ENCODE peak calls at places on chromosome 12, in eight cellular contexts. One of them, this sample, is unnamed.

GRCh38 chr12:112167728-112168525 is 42.6 kb downstream of the TRAFD1 start:
- DNase-seq in A673: no peak
- DNase-seq in GM23338: no peak
- DNase-seq in breast epithelium: peak; percentile 38
- DNase-seq in CD8-positive, alpha-beta T cell: no peak
- DNase-seq in suprapubic skin: peak; percentile 74
- DNase-seq in heart left ventricle: no peak
- DNase-seq in prostate gland: no peak
- DNase-seq in this sample: peak; percentile 50

GRCh38 chr12:13499008-13499407 is 302.5 kb downstream of the EMP1 start:
- DNase-seq in CD8-positive, alpha-beta T cell: no peak
- DNase-seq in prostate gland: no peak
- DNase-seq in breast epithelium: no peak
- DNase-seq in GM23338: no peak
- DNase-seq in suprapubic skin: no peak
- DNase-seq in heart left ventricle: no peak
- DNase-seq in A673: no peak
- DNase-seq in this sample: no peak

GRCh38 chr12:124422570-124423523 is 128.0 kb downstream of the RFLNA start:
- DNase-seq in CD8-positive, alpha-beta T cell: no peak
- DNase-seq in suprapubic skin: peak; percentile 95
- DNase-seq in heart left ventricle: peak; percentile 94
- DNase-seq in prostate gland: peak; percentile 89
- DNase-seq in GM23338: no peak
- DNase-seq in breast epithelium: peak; percentile 90
- DNase-seq in A673: peak; percentile 81
- DNase-seq in this sample: peak; percentile 82

GRCh38 chr12:88067301-88067700 is 38.1 kb upstream of the C12orf50 start:
- DNase-seq in prostate gland: no peak
- DNase-seq in GM23338: no peak
- DNase-seq in CD8-positive, alpha-beta T cell: no peak
- DNase-seq in suprapubic skin: no peak
- DNase-seq in heart left ventricle: no peak
- DNase-seq in breast epithelium: no peak
- DNase-seq in A673: no peak
- DNase-seq in this sample: no peak

GRCh38 chr12:12474931-12475485 is 87.7 kb downstream of the DUSP16 start:
- DNase-seq in CD8-positive, alpha-beta T cell: peak; percentile 40
- DNase-seq in heart left ventricle: no peak
- DNase-seq in prostate gland: no peak
- DNase-seq in suprapubic skin: no peak
- DNase-seq in A673: no peak
- DNase-seq in GM23338: no peak
- DNase-seq in breast epithelium: no peak
- DNase-seq in this sample: no peak

GRCh38 chr12:103728323-103728722 is 112.7 kb downstream of the NT5DC3 start:
- DNase-seq in A673: no peak
- DNase-seq in suprapubic skin: no peak
- DNase-seq in GM23338: no peak
- DNase-seq in heart left ventricle: no peak
- DNase-seq in prostate gland: no peak
- DNase-seq in breast epithelium: no peak
- DNase-seq in CD8-positive, alpha-beta T cell: no peak
- DNase-seq in this sample: no peak

GRCh38 chr12:58933068-58933681 is 12.9 kb upstream of the LRIG3 start:
- DNase-seq in heart left ventricle: no peak
- DNase-seq in A673: no peak
- DNase-seq in GM23338: peak; percentile 34
- DNase-seq in suprapubic skin: no peak
- DNase-seq in prostate gland: no peak
- DNase-seq in CD8-positive, alpha-beta T cell: no peak
- DNase-seq in breast epithelium: no peak
- DNase-seq in this sample: no peak

GRCh38 chr12:99352269-99352668 is 295.3 kb upstream of the GARIN6 start:
- DNase-seq in A673: no peak
- DNase-seq in CD8-positive, alpha-beta T cell: no peak
- DNase-seq in GM23338: no peak
- DNase-seq in suprapubic skin: no peak
- DNase-seq in heart left ventricle: no peak
- DNase-seq in prostate gland: no peak
- DNase-seq in breast epithelium: no peak
- DNase-seq in this sample: no peak

DNA sequence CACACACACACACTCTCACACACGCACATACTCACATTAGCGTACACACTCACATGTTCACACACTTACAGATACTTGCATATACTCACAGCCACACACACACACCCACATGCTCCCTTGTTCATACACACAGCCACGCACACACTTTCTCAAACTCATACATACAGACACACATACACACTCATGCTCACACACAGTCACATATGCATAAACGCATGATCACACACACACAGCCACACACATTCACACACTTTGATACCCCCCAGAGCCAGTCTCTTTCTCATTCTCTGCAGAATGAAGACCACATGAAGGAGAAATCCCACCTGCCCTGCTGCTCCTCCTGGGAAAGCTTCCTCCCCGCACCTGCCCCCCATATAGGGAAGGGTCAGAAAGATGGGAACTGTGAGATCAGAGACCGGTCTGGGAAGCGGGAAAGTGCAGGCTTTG is 105.0 kb upstream of the MED13L start:
- DNase-seq in A673: no peak
- DNase-seq in CD8-positive, alpha-beta T cell: no peak
- DNase-seq in breast epithelium: no peak
- DNase-seq in suprapubic skin: no peak
- DNase-seq in GM23338: no peak
- DNase-seq in prostate gland: no peak
- DNase-seq in heart left ventricle: no peak
- DNase-seq in this sample: no peak
- H3K27ac ChIP-seq in A673: peak overlapping the region; percentile 60
- H3K27ac ChIP-seq in CD8-positive, alpha-beta T cell: no peak overlapping the region
- H3K27ac ChIP-seq in breast epithelium: peak overlapping the region; percentile 68
- H3K27ac ChIP-seq in suprapubic skin: no peak overlapping the region
- H3K27ac ChIP-seq in GM23338: peak overlapping the region; percentile 89
- H3K27ac ChIP-seq in prostate gland: no peak overlapping the region
- H3K27ac ChIP-seq in heart left ventricle: no peak overlapping the region
- H3K27ac ChIP-seq in this sample: no peak overlapping the region

GRCh38 chr12:1445807-1446206 is 148.6 kb downstream of the FBXL14 start:
- DNase-seq in breast epithelium: no peak
- DNase-seq in GM23338: peak; percentile 89
- DNase-seq in prostate gland: no peak
- DNase-seq in A673: no peak
- DNase-seq in suprapubic skin: no peak
- DNase-seq in CD8-positive, alpha-beta T cell: no peak
- DNase-seq in heart left ventricle: no peak
- DNase-seq in this sample: no peak

GRCh38 chr12:1443421-1444141 is 150.8 kb downstream of the FBXL14 start:
- DNase-seq in CD8-positive, alpha-beta T cell: no peak
- DNase-seq in breast epithelium: no peak
- DNase-seq in suprapubic skin: no peak
- DNase-seq in prostate gland: no peak
- DNase-seq in A673: no peak
- DNase-seq in GM23338: no peak
- DNase-seq in heart left ventricle: no peak
- DNase-seq in this sample: no peak

GRCh38 chr12:1439687-1440086 is 154.7 kb downstream of the FBXL14 start:
- DNase-seq in suprapubic skin: no peak
- DNase-seq in A673: no peak
- DNase-seq in CD8-positive, alpha-beta T cell: no peak
- DNase-seq in prostate gland: no peak
- DNase-seq in heart left ventricle: no peak
- DNase-seq in breast epithelium: no peak
- DNase-seq in GM23338: no peak
- DNase-seq in this sample: no peak

GRCh38 chr12:1448321-1448720 is 146.1 kb downstream of the FBXL14 start:
- DNase-seq in heart left ventricle: no peak
- DNase-seq in GM23338: no peak
- DNase-seq in breast epithelium: no peak
- DNase-seq in suprapubic skin: no peak
- DNase-seq in A673: no peak
- DNase-seq in prostate gland: no peak
- DNase-seq in CD8-positive, alpha-beta T cell: no peak
- DNase-seq in this sample: no peak

GRCh38 chr12:1444142-1444516 is 150.3 kb downstream of the FBXL14 start:
- DNase-seq in prostate gland: no peak
- DNase-seq in heart left ventricle: no peak
- DNase-seq in A673: no peak
- DNase-seq in CD8-positive, alpha-beta T cell: no peak
- DNase-seq in suprapubic skin: no peak
- DNase-seq in breast epithelium: no peak
- DNase-seq in GM23338: no peak
- DNase-seq in this sample: no peak
- H3K4me3 ChIP-seq in prostate gland: no peak overlapping the region
- H3K4me3 ChIP-seq in heart left ventricle: no peak overlapping the region
- H3K4me3 ChIP-seq in A673: no peak overlapping the region
- H3K4me3 ChIP-seq in CD8-positive, alpha-beta T cell: no peak overlapping the region
- H3K4me3 ChIP-seq in suprapubic skin: no peak overlapping the region
- H3K4me3 ChIP-seq in breast epithelium: no peak overlapping the region
- H3K4me3 ChIP-seq in GM23338: no peak overlapping the region
- H3K4me3 ChIP-seq in this sample: no peak overlapping the region

GRCh38 chr12:106127289-106128126 is 11.2 kb downstream of the NUAK1 start:
- DNase-seq in prostate gland: no peak
- DNase-seq in heart left ventricle: no peak
- DNase-seq in CD8-positive, alpha-beta T cell: no peak
- DNase-seq in A673: no peak
- DNase-seq in GM23338: no peak
- DNase-seq in suprapubic skin: no peak
- DNase-seq in breast epithelium: no peak
- DNase-seq in this sample: no peak

GRCh38 chr12:106125351-106126085 is 13.2 kb downstream of the NUAK1 start:
- DNase-seq in CD8-positive, alpha-beta T cell: no peak
- DNase-seq in GM23338: no peak
- DNase-seq in breast epithelium: no peak
- DNase-seq in prostate gland: no peak
- DNase-seq in A673: no peak
- DNase-seq in heart left ventricle: no peak
- DNase-seq in suprapubic skin: no peak
- DNase-seq in this sample: no peak

GRCh38 chr12:106123551-106123991 is 15.2 kb downstream of the NUAK1 start:
- DNase-seq in CD8-positive, alpha-beta T cell: no peak
- DNase-seq in suprapubic skin: no peak
- DNase-seq in heart left ventricle: peak; percentile 87
- DNase-seq in breast epithelium: no peak
- DNase-seq in GM23338: no peak
- DNase-seq in prostate gland: peak; percentile 57
- DNase-seq in A673: no peak
- DNase-seq in this sample: no peak

GRCh38 chr12:106128526-106129430 is 10.0 kb downstream of the NUAK1 start:
- DNase-seq in prostate gland: no peak
- DNase-seq in suprapubic skin: no peak
- DNase-seq in breast epithelium: no peak
- DNase-seq in CD8-positive, alpha-beta T cell: no peak
- DNase-seq in GM23338: peak; percentile 49
- DNase-seq in heart left ventricle: no peak
- DNase-seq in A673: no peak
- DNase-seq in this sample: no peak

GRCh38 chr12:106126441-106127288 is 12.1 kb downstream of the NUAK1 start:
- DNase-seq in A673: no peak
- DNase-seq in breast epithelium: no peak
- DNase-seq in heart left ventricle: no peak
- DNase-seq in CD8-positive, alpha-beta T cell: no peak
- DNase-seq in GM23338: no peak
- DNase-seq in prostate gland: peak; percentile 19
- DNase-seq in suprapubic skin: no peak
- DNase-seq in this sample: no peak
- H3K27ac ChIP-seq in A673: no peak overlapping the region
- H3K27ac ChIP-seq in breast epithelium: peak overlapping the region; percentile 73
- H3K27ac ChIP-seq in heart left ventricle: no peak overlapping the region
- H3K27ac ChIP-seq in CD8-positive, alpha-beta T cell: no peak overlapping the region
- H3K27ac ChIP-seq in GM23338: peak overlapping the region; percentile 76
- H3K27ac ChIP-seq in prostate gland: peak overlapping the region; percentile 20
- H3K27ac ChIP-seq in suprapubic skin: peak overlapping the region; percentile 55
- H3K27ac ChIP-seq in this sample: no peak overlapping the region

GRCh38 chr12:94684416-94684815 is 34.1 kb upstream of the TMCC3 start:
- DNase-seq in heart left ventricle: no peak
- DNase-seq in A673: no peak
- DNase-seq in CD8-positive, alpha-beta T cell: no peak
- DNase-seq in prostate gland: no peak
- DNase-seq in breast epithelium: no peak
- DNase-seq in suprapubic skin: no peak
- DNase-seq in GM23338: no peak
- DNase-seq in this sample: no peak
- H3K4me3 ChIP-seq in heart left ventricle: no peak overlapping the region
- H3K4me3 ChIP-seq in A673: no peak overlapping the region
- H3K4me3 ChIP-seq in CD8-positive, alpha-beta T cell: no peak overlapping the region
- H3K4me3 ChIP-seq in prostate gland: no peak overlapping the region
- H3K4me3 ChIP-seq in breast epithelium: no peak overlapping the region
- H3K4me3 ChIP-seq in suprapubic skin: no peak overlapping the region
- H3K4me3 ChIP-seq in GM23338: no peak overlapping the region
- H3K4me3 ChIP-seq in this sample: no peak overlapping the region

DNA sequence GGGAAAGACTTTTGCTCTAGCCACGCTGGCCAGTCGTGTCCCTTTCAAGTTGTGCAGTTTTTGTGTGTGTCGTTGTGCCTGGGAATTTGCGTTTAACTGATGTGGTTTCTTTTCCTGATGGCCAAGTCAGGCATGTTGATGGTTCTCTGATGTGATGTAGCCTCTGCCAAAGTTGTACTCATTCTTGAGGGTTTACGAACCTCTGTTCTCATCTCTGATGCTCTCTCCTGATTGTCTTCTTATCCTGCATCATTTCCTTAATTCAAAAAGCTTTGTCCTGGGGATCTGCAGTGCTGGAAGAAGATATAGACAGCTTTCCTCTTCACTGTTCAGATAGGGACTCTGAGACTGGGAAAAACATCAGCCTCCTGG is 25.4 kb downstream of the CD9 start:
- DNase-seq in breast epithelium: no peak
- DNase-seq in suprapubic skin: no peak
- DNase-seq in prostate gland: no peak
- DNase-seq in GM23338: no peak
- DNase-seq in A673: no peak
- DNase-seq in CD8-positive, alpha-beta T cell: no peak
- DNase-seq in heart left ventricle: no peak
- DNase-seq in this sample: no peak
- H3K27ac ChIP-seq in breast epithelium: peak overlapping the region; percentile 95
- H3K27ac ChIP-seq in suprapubic skin: peak overlapping the region; percentile 96
- H3K27ac ChIP-seq in prostate gland: peak overlapping the region; percentile 98
- H3K27ac ChIP-seq in GM23338: peak overlapping the region; percentile 68
- H3K27ac ChIP-seq in A673: no peak overlapping the region
- H3K27ac ChIP-seq in CD8-positive, alpha-beta T cell: no peak overlapping the region
- H3K27ac ChIP-seq in heart left ventricle: peak overlapping the region; percentile 67
- H3K27ac ChIP-seq in this sample: peak overlapping the region; percentile 22

GRCh38 chr12:65323025-65323424 is 44.5 kb downstream of the MSRB3 start:
- DNase-seq in GM23338: no peak
- DNase-seq in heart left ventricle: no peak
- DNase-seq in prostate gland: peak; percentile 57
- DNase-seq in suprapubic skin: no peak
- DNase-seq in breast epithelium: no peak
- DNase-seq in CD8-positive, alpha-beta T cell: no peak
- DNase-seq in A673: no peak
- DNase-seq in this sample: no peak
- H3K4me3 ChIP-seq in GM23338: no peak overlapping the region
- H3K4me3 ChIP-seq in heart left ventricle: no peak overlapping the region
- H3K4me3 ChIP-seq in prostate gland: no peak overlapping the region
- H3K4me3 ChIP-seq in suprapubic skin: no peak overlapping the region
- H3K4me3 ChIP-seq in breast epithelium: no peak overlapping the region
- H3K4me3 ChIP-seq in CD8-positive, alpha-beta T cell: no peak overlapping the region
- H3K4me3 ChIP-seq in A673: no peak overlapping the region
- H3K4me3 ChIP-seq in this sample: no peak overlapping the region

This sample was measured in pancreas.